ENCODE peak calls at places on chromosome 2, in five cellular contexts. One of them, this sample, is unnamed.

GRCh38 chr2:55776966-55777365 is 83.3 kb upstream of the PNPT1 start:
- DNase-seq in left colon: no peak
- DNase-seq in AG08396: no peak
- DNase-seq in adrenal gland: no peak
- DNase-seq in stimulated activated CD8-positive, alpha-beta memory T cell treated with anti-CD3 and anti-CD28 coated beads, Interleukin-4, amount 100 ng/mL, for 4 hours: no peak
- DNase-seq in this sample: no peak

GRCh38 chr2:102050854-102051391 is 59.2 kb downstream of the IL1R2 start:
- DNase-seq in stimulated activated CD8-positive, alpha-beta memory T cell treated with anti-CD3 and anti-CD28 coated beads, Interleukin-4, amount 100 ng/mL, for 4 hours: no peak
- DNase-seq in AG08396: peak; percentile 48
- DNase-seq in left colon: peak; percentile 55
- DNase-seq in adrenal gland: peak; percentile 82
- DNase-seq in this sample: no peak

GRCh38 chr2:46434851-46435273 is 44.5 kb upstream of the TMEM247 start:
- DNase-seq in left colon: no peak
- DNase-seq in AG08396: peak; percentile 84
- DNase-seq in stimulated activated CD8-positive, alpha-beta memory T cell treated with anti-CD3 and anti-CD28 coated beads, Interleukin-4, amount 100 ng/mL, for 4 hours: no peak
- DNase-seq in adrenal gland: no peak
- DNase-seq in this sample: no peak

GRCh38 chr2:241602720-241603119 is 34.2 kb downstream of the THAP4 start:
- DNase-seq in AG08396: no peak
- DNase-seq in left colon: no peak
- DNase-seq in stimulated activated CD8-positive, alpha-beta memory T cell treated with anti-CD3 and anti-CD28 coated beads, Interleukin-4, amount 100 ng/mL, for 4 hours: no peak
- DNase-seq in adrenal gland: no peak
- DNase-seq in this sample: no peak

GRCh38 chr2:108575132-108575966 is 41.1 kb downstream of the LIMS1 start:
- DNase-seq in stimulated activated CD8-positive, alpha-beta memory T cell treated with anti-CD3 and anti-CD28 coated beads, Interleukin-4, amount 100 ng/mL, for 4 hours: no peak
- DNase-seq in AG08396: peak; percentile 56
- DNase-seq in left colon: no peak
- DNase-seq in adrenal gland: no peak
- DNase-seq in this sample: no peak

GRCh38 chr2:192593561-192593960 is 398.8 kb upstream of the TMEFF2 start:
- DNase-seq in AG08396: no peak
- DNase-seq in left colon: no peak
- DNase-seq in adrenal gland: no peak
- DNase-seq in stimulated activated CD8-positive, alpha-beta memory T cell treated with anti-CD3 and anti-CD28 coated beads, Interleukin-4, amount 100 ng/mL, for 4 hours: no peak
- DNase-seq in this sample: no peak

GRCh38 chr2:224220581-224221255 is 181.2 kb downstream of the FAM124B start:
- DNase-seq in stimulated activated CD8-positive, alpha-beta memory T cell treated with anti-CD3 and anti-CD28 coated beads, Interleukin-4, amount 100 ng/mL, for 4 hours: no peak
- DNase-seq in AG08396: no peak
- DNase-seq in left colon: no peak
- DNase-seq in adrenal gland: no peak
- DNase-seq in this sample: no peak

GRCh38 chr2:230599854-230600253 is 112.8 kb upstream of the CAB39 start:
- DNase-seq in adrenal gland: no peak
- DNase-seq in AG08396: no peak
- DNase-seq in stimulated activated CD8-positive, alpha-beta memory T cell treated with anti-CD3 and anti-CD28 coated beads, Interleukin-4, amount 100 ng/mL, for 4 hours: no peak
- DNase-seq in left colon: no peak
- DNase-seq in this sample: no peak

GRCh38 chr2:43226955-43227829 is 786 bp upstream of the ZFP36L2 start:
- DNase-seq in stimulated activated CD8-positive, alpha-beta memory T cell treated with anti-CD3 and anti-CD28 coated beads, Interleukin-4, amount 100 ng/mL, for 4 hours: peak; percentile 51
- DNase-seq in AG08396: peak; percentile 87
- DNase-seq in adrenal gland: peak; percentile 98
- DNase-seq in left colon: peak; percentile 95
- DNase-seq in this sample: peak; percentile 72

GRCh38 chr2:176383836-176384442 is 114.7 kb downstream of the MTX2 start:
- DNase-seq in AG08396: no peak
- DNase-seq in left colon: no peak
- DNase-seq in stimulated activated CD8-positive, alpha-beta memory T cell treated with anti-CD3 and anti-CD28 coated beads, Interleukin-4, amount 100 ng/mL, for 4 hours: no peak
- DNase-seq in adrenal gland: no peak
- DNase-seq in this sample: no peak

GRCh38 chr2:72953976-72954375 is 36.7 kb downstream of the EMX1 start:
- DNase-seq in AG08396: no peak
- DNase-seq in adrenal gland: no peak
- DNase-seq in left colon: no peak
- DNase-seq in stimulated activated CD8-positive, alpha-beta memory T cell treated with anti-CD3 and anti-CD28 coated beads, Interleukin-4, amount 100 ng/mL, for 4 hours: no peak
- DNase-seq in this sample: no peak